ENCODE peak calls at places on chromosomes 3 and 15, in six cellular contexts. X is hepatocyte, C is sigmoid colon, T is ovary, G is A549, A is fibroblast of lung. J is an unnamed sample. For H3K4me1 and H3K9me3, the result is how much of the 10 kb centered on the place peaks cover.

GRCh38 chr15:58065011-58065444 is 483 bp downstream of the ALDH1A2 start:
- DNase-seq in T (peak), X (peak), A (no peak), G (no peak), C (peak), J (no peak)

GRCh38 chr3:138459619-138460535 is 25.5 kb downstream of the ESYT3 start:
- DNase-seq in T (no peak), X (peak), G (no peak), A (no peak), C (no peak), J (no peak)

GRCh38 chr15:88658972-88659931 is 20.4 kb downstream of the ISG20 start:
- DNase-seq in C (peak), A (peak), T (no peak), G (no peak), X (no peak), J (peak)

GRCh38 chr15:34721802-34722795 is 32.7 kb downstream of the GJD2 start:
- DNase-seq in C (peak), T (peak), X (peak), A (peak), G (peak), J (peak)

GRCh38 chr3:160481856-160482255 is 32.3 kb upstream of the TRIM59 start:
- DNase-seq in X (no peak), G (no peak), T (no peak), A (no peak), C (no peak), J (no peak)

GRCh38 chr3:45655906-45656305 is 33.3 kb upstream of the SACM1L start:
- DNase-seq in C (no peak), G (no peak), A (no peak), X (no peak), T (no peak), J (no peak)

GRCh38 chr3:152944671-152945070 is 109.7 kb downstream of the P2RY1 start:
- DNase-seq in T (no peak), X (no peak), A (no peak), G (no peak), C (no peak), J (no peak)

GRCh38 chr3:126350502-126351085 is 6.6 kb downstream of the KLF15 start:
- DNase-seq in G (no peak), A (no peak), C (peak), X (no peak), T (no peak), J (no peak)

GRCh38 chr3:156174229-156174847 is 54.0 kb downstream of the KCNAB1 start:
- DNase-seq in C (no peak), G (no peak), X (peak), T (no peak), A (peak), J (peak)

GRCh38 chr15:79967331-79968182 is 3.4 kb downstream of the BCL2A1 start:
- DNase-seq in C (no peak), G (no peak), T (no peak), A (no peak), X (no peak), J (no peak)

GRCh38 chr3:13215940-13216546 is 142.8 kb upstream of the IQSEC1 start:
- DNase-seq in X (no peak), C (no peak), G (peak), A (peak), T (no peak), J (peak)

GRCh38 chr3:135142530-135142929 is 347.5 kb downstream of the EPHB1 start:
- DNase-seq in X (no peak), A (no peak), G (no peak), C (no peak), T (no peak), J (no peak)

GRCh38 chr3:10596746-10597448 is 91.5 kb upstream of the ATP2B2 start:
- DNase-seq in C (no peak), T (no peak), G (no peak), A (no peak), X (no peak), J (no peak)

GRCh38 chr3:171383206-171384018 is 76.8 kb downstream of the TNIK start:
- DNase-seq in A (peak), G (no peak), C (no peak), T (no peak), X (no peak), J (no peak)

GRCh38 chr3:94336076-94336741 is 273.3 kb downstream of the NSUN3 start:
- DNase-seq in G (peak), A (peak), X (peak), C (no peak), T (no peak), J (peak)

GRCh38 chr3:26247669-26248068 is 374.9 kb upstream of the LRRC3B start:
- DNase-seq in A (no peak), X (no peak), G (no peak), C (no peak), T (no peak), J (no peak)

GRCh38 chr15:76310470-76311070 is 699 bp downstream of the ETFA start:
- DNase-seq in C (no peak), A (no peak), G (peak), X (peak), T (no peak), J (peak)

GRCh38 chr15:96703794-96704550 is 373.5 kb downstream of the NR2F2 start:
- DNase-seq in C (no peak), T (no peak), G (no peak), A (peak), X (no peak), J (no peak)

GRCh38 chr15:41966414-41966812 is 5.9 kb downstream of the EHD4 start:
- DNase-seq in X (no peak), A (no peak), T (no peak), G (no peak), C (no peak), J (no peak)

GRCh38 chr3:72341380-72341770 is 506.9 kb downstream of the SHQ1 start:
- DNase-seq in C (no peak), A (no peak), X (no peak), T (no peak), G (no peak), J (no peak)

GRCh38 chr15:64246364-64247189 is 83.8 kb upstream of the PPIB start:
- DNase-seq in T (no peak), C (no peak), G (peak), X (peak), A (peak), J (peak)

GRCh38 chr3:46549408-46549904 is 16.6 kb downstream of the LRRC2 start:
- DNase-seq in G (no peak), A (no peak), C (no peak), X (no peak), T (no peak), J (no peak)

GRCh38 chr3:105458518-105459215 is 92.0 kb downstream of the ALCAM start:
- DNase-seq in G (no peak), X (no peak), T (no peak), C (no peak), A (no peak), J (peak)

GRCh38 chr15:88752956-88753355 is 50.3 kb upstream of the ACAN start:
- DNase-seq in C (no peak), A (no peak), G (no peak), T (no peak), X (no peak), J (no peak)

GRCh38 chr15:61169904-61170695 is 59.0 kb downstream of the RORA start:
- DNase-seq in C (no peak), X (no peak), A (no peak), G (no peak), T (no peak), J (no peak)

GRCh38 chr3:38800511-38800910 is 15.5 kb downstream of the SCN10A start:
- DNase-seq in X (no peak), C (no peak), G (no peak), T (no peak), A (no peak), J (no peak)

GRCh38 chr3:9147215-9147895 is 102.1 kb downstream of the SRGAP3 start:
- DNase-seq in X (no peak), C (no peak), G (no peak), T (no peak), A (no peak), J (no peak)

GRCh38 chr3:142027295-142027694 is 122.0 kb downstream of the TFDP2 start:
- DNase-seq in G (no peak), C (no peak), X (no peak), T (no peak), A (peak), J (peak)

GRCh38 chr3:23041918-23042696 is 161.0 kb upstream of the UBE2E2 start:
- DNase-seq in T (no peak), A (no peak), G (no peak), X (no peak), C (no peak), J (peak)

GRCh38 chr3:97942801-97943546 is 29.3 kb downstream of the RIOX2 start:
- DNase-seq in T (no peak), C (no peak), A (no peak), G (no peak), X (no peak), J (no peak)

GRCh38 chr15:69400850-69401249 is 13.3 kb upstream of the KIF23 start:
- DNase-seq in G (no peak), T (no peak), X (no peak), C (no peak), A (no peak), J (no peak)

GRCh38 chr15:79989682-79990081 is 18.7 kb upstream of the BCL2A1 start:
- DNase-seq in X (peak), G (no peak), C (no peak), T (no peak), A (peak), J (peak)

GRCh38 chr3:25378912-25379311 is 49.2 kb upstream of the RARB start:
- DNase-seq in C (no peak), A (no peak), X (peak), G (no peak), T (no peak), J (no peak)

GRCh38 chr3:196941846-196942225 is 492 bp downstream of the NCBP2 start:
- DNase-seq in A (no peak), X (peak), C (no peak), G (peak), T (no peak), J (peak)

GRCh38 chr3:102235679-102236078 is 199.1 kb upstream of the ZPLD1 start:
- DNase-seq in G (no peak), C (no peak), A (peak), X (peak), T (no peak), J (peak)
- TF ChIP-seq CTCF in G (peak), C (peak), A (peak), X (peak), T (no peak), J (peak)

GRCh38 chr3:128745742-128746141 is 19.8 kb downstream of the RAB7A start:
- DNase-seq in G (no peak), C (no peak), T (no peak), X (no peak), A (no peak), J (no peak)

GRCh38 chr3:128746881-128747280 is 20.9 kb downstream of the RAB7A start:
- DNase-seq in G (no peak), C (no peak), T (no peak), A (no peak), X (no peak), J (no peak)

GRCh38 chr3:128749035-128749434 is 23.1 kb downstream of the RAB7A start:
- DNase-seq in C (no peak), T (no peak), G (no peak), X (no peak), A (no peak), J (no peak)

GRCh38 chr3:128753715-128754114 is 27.7 kb downstream of the RAB7A start:
- DNase-seq in C (no peak), G (no peak), X (no peak), A (no peak), T (no peak), J (no peak)

DNA sequence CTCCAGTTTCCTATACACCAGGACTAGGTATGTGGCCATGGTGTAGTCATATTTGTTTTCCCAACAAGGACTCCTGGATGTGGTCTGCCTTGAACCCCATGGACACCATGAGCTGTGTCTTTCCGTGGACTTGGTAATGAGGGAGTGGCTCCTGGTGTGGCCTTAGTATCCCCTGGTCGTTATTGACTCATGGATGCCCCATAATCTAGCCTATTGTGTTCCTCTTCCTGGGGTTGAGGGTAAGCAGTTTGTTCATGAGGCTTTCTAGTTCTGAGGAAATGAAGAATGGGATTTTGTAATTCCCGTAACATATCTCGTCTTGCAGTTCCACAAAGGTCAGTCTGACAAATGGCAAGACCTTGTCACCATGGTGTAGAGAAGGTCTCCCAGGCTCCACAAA is 22.5 kb downstream of the RAB7A start:
- DNase-seq in C (no peak), T (no peak), G (no peak), A (no peak), X (no peak), J (no peak)
- H3K4me1 ChIP-seq in C (under half), T (under half), G (under half), A (under half), X (under half), J (under half)

GRCh38 chr15:24747376-24747775 is 71.8 kb downstream of the NPAP1 start:
- DNase-seq in C (no peak), T (no peak), A (no peak), X (no peak), G (no peak), J (no peak)
- H3K9me3 ChIP-seq in C (under half), T (under half), A (under half), X (under half), G (under half), J (under half)

DNA sequence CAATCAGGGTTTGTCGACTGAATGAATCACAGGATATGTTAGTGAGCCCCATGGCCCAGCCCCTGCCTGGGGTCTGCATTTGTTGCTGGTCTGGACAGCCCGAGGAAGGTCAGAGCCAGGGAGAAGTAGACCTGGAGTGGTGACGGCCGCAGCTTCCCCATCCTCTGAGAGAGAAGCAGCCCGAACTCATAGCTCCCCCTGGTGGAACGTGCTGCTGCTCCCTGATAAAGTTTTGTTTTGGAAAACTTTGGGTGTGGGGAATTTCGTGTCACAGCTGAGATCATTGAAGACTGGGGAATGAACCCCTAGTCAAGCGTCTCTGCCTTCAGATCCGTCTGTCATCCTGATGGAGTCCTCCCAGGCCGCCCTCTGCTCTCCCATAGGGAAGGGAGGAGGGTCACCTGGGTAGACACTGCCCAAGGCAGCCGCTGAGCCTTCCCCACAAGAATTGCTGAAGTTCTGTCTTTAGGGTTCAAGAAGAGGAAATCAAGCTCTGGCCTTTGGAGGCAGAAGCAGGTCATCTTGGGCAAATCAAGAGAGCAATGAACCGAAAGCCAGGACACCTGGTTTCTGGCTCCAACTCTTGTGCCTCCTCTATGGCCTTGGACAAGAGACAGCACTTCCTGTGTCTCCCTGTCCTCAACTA is 60.5 kb downstream of the GLDN start:
- DNase-seq in A (peak), T (no peak), X (peak), G (peak), C (no peak), J (peak)
- TF ChIP-seq CTCF in A (peak), T (no peak), X (peak), G (peak), C (no peak), J (peak)

GRCh38 chr3:115232167-115232566 is 85.1 kb upstream of the ZBTB20 start:
- DNase-seq in X (no peak), T (no peak), C (no peak), A (no peak), G (no peak), J (no peak)
- H3K4me1 ChIP-seq in X (under half), T (under half), C (under half), A (under half), G (under half), J (under half)

J was measured in cardiac muscle cell.